ENCODE peak calls at places on chromosomes 1 and 21, in nine cellular contexts. I is cardiac muscle cell, D is fibroblast of pulmonary artery, M is AG04449, W is B cell, T is omental fat pad, E is H9, R is right atrium auricular region, O is suprapubic skin. Z is an unnamed sample.

GRCh38 chr1:33049381-33049780 is 12.7 kb upstream of the AK2 start:
- DNase-seq in I (no peak), D (no peak), M (no peak), W (no peak), T (no peak), E (no peak), R (no peak), O (no peak), Z (no peak)

GRCh38 chr1:175757381-175758015 is 14.1 kb upstream of the TNR start:
- DNase-seq in I (peak; percentile 26), D (no peak), M (no peak), W (no peak), T (no peak), E (peak; percentile 85), R (no peak), O (no peak), Z (no peak)

GRCh38 chr1:214002060-214002459 is 14.3 kb downstream of the PROX1 start:
- DNase-seq in I (no peak), D (no peak), M (no peak), W (no peak), T (no peak), E (no peak), R (no peak), O (no peak), Z (no peak)

GRCh38 chr21:46549650-46550049 is 55.2 kb downstream of the S100B start:
- DNase-seq in I (no peak), D (no peak), M (no peak), W (no peak), T (no peak), E (no peak), R (peak; percentile 54), O (no peak), Z (no peak)

GRCh38 chr1:45809761-45810160 is 6.3 kb downstream of the MAST2 start:
- DNase-seq in I (no peak), D (no peak), M (no peak), W (no peak), T (no peak), E (no peak), R (no peak), O (no peak), Z (no peak)

GRCh38 chr1:178011101-178011828 is 41.4 kb upstream of the SEC16B start:
- DNase-seq in I (peak; percentile 12), D (peak; percentile 45), M (no peak), W (no peak), T (no peak), E (no peak), R (no peak), O (no peak), Z (no peak)

GRCh38 chr1:155976062-155976912 is 2.1 kb downstream of the ARHGEF2 start:
- DNase-seq in I (peak; percentile 83), D (peak; percentile 68), M (no peak), W (no peak), T (no peak), E (peak; percentile 68), R (peak; percentile 74), O (peak; percentile 84), Z (no peak)

GRCh38 chr21:43864806-43865470 is at the start of gene AGPAT3:
- DNase-seq in I (no peak), D (no peak), M (no peak), W (no peak), T (no peak), E (no peak), R (no peak), O (no peak), Z (peak; percentile 61)

GRCh38 chr21:24110846-24111245 is 1496.4 kb downstream of the MRPL39 start:
- DNase-seq in I (no peak), D (no peak), M (peak; percentile 16), W (no peak), T (no peak), E (no peak), R (no peak), O (no peak), Z (no peak)

GRCh38 chr1:39258146-39258924 is 53.8 kb downstream of the MACF1 start:
- DNase-seq in I (peak; percentile 74), D (peak; percentile 75), M (no peak), W (peak; percentile 69), T (peak; percentile 63), E (peak; percentile 78), R (peak; percentile 78), O (peak; percentile 78), Z (no peak)

GRCh38 chr1:39261712-39262221 is 57.3 kb downstream of the MACF1 start:
- DNase-seq in I (peak; percentile 51), D (no peak), M (peak; percentile 74), W (no peak), T (no peak), E (no peak), R (no peak), O (no peak), Z (no peak)

GRCh38 chr1:39255212-39255611 is 50.7 kb downstream of the MACF1 start:
- DNase-seq in I (peak; percentile 44), D (no peak), M (no peak), W (no peak), T (no peak), E (no peak), R (no peak), O (no peak), Z (no peak)

GRCh38 chr1:39262802-39263201 is 58.3 kb downstream of the MACF1 start:
- DNase-seq in I (peak; percentile 12), D (no peak), M (no peak), W (no peak), T (no peak), E (no peak), R (no peak), O (no peak), Z (no peak)

GRCh38 chr1:39258925-39259244 is 54.4 kb downstream of the MACF1 start:
- DNase-seq in I (no peak), D (no peak), M (no peak), W (no peak), T (no peak), E (no peak), R (no peak), O (no peak), Z (no peak)
- TF ChIP-seq CTCF in I (no peak), D (no peak), M (no peak), W (peak; percentile 36), T (no peak), E (no peak), R (peak; percentile 14), O (no peak), Z (peak; percentile 62)

GRCh38 chr1:210650403-210650802 is 321.7 kb downstream of the HHAT start:
- DNase-seq in I (no peak), D (no peak), M (no peak), W (no peak), T (no peak), E (no peak), R (no peak), O (no peak), Z (no peak)
- TF ChIP-seq CTCF in I (no peak), D (no peak), M (no peak), W (no peak), T (no peak), E (no peak), R (no peak), O (no peak), Z (no peak)

DNA sequence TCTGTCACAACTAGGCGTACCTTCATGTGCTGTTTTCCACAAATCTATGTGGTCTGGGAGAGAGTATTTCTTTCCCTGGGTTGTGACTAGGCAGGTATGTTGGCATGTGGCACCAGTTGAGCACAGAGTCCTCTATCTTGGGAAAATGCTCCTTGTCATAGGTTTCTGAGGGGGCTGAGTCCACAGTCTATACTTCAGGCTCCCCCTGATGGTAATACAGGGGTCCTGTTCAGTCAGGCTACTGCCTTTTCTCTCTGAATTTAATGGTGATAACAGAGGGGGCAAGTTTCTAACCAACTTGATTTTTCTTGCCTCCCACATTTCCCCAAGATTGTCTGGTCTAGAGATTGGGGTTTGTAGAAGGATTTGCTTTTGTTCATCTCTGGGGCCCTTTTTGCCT is 35.8 kb downstream of the VANGL1 start:
- DNase-seq in I (no peak), D (no peak), M (no peak), W (no peak), T (no peak), E (no peak), R (no peak), O (no peak), Z (no peak)
- TF ChIP-seq CTCF in I (no peak), D (no peak), M (no peak), W (no peak), T (no peak), E (peak; percentile 49), R (no peak), O (no peak), Z (no peak)

DNA sequence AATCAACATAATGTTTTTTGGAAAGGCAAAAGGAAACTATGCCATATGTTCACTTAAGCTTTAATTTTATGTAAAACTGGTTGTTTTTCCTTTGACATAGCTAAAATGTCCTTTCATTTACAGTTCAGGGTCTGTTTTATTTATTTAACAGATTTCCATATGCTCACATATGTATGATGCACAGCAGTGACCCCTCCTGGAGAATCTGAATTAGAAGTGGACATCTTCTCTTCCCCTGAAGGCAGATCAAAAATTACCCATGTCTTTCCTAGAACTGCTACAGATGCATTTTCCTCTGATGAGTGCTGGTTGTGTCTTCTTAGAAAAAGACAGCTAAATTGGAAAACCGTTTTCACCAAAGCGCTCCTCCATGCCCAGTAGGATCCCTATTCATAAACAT is 143.6 kb upstream of the USH2A start:
- DNase-seq in I (peak; percentile 52), D (peak; percentile 47), M (peak; percentile 3), W (no peak), T (no peak), E (no peak), R (no peak), O (no peak), Z (no peak)
- TF ChIP-seq CTCF in I (peak; percentile 51), D (peak; percentile 50), M (peak; percentile 43), W (no peak), T (no peak), E (peak; percentile 52), R (no peak), O (no peak), Z (peak; percentile 76)